ENCODE peak calls at places on chromosomes 13 and 19, in seven cellular contexts. Q is T-helper 1 cell; E is mesothelial cell of epicardium; D is fibroblast of lung; O is NT2/D1; K is AG10803; Z is stimulated activated CD8-positive, alpha-beta memory T cell treated with anti-CD3 and anti-CD28 coated beads, Interleukin-12 subunit alpha, Interleukin-12 subunit beta, amount 100 ng/mL, for 4 hours. J is an unnamed sample.

GRCh38 chr19:29372461-29372860 is 153.3 kb upstream of the VSTM2B start:
- DNase-seq in Q (no peak), Z (no peak), O (no peak), D (no peak), E (no peak), K (no peak), J (no peak)

GRCh38 chr13:27510082-27510481 is 59.7 kb upstream of the MTIF3 start:
- DNase-seq in O (no peak), Z (no peak), K (no peak), E (no peak), D (no peak), Q (no peak), J (no peak)

GRCh38 chr19:54691582-54692293 is 29.0 kb downstream of the LILRB4 start:
- DNase-seq in D (no peak), Q (no peak), O (no peak), Z (no peak), K (no peak), E (no peak), J (no peak)

GRCh38 chr13:90511903-90512302 is 835.6 kb upstream of the MIR17HG start:
- DNase-seq in D (no peak), K (no peak), O (no peak), Q (no peak), E (no peak), Z (no peak), J (no peak)

GRCh38 chr19:35293733-35294309 is 1.9 kb downstream of the MAG start:
- DNase-seq in Z (no peak), O (no peak), K (no peak), E (no peak), D (no peak), Q (no peak), J (no peak)

GRCh38 chr13:110108348-110109139 is 198.4 kb downstream of the COL4A1 start:
- DNase-seq in K (peak; percentile 90), D (peak; percentile 89), O (peak; percentile 78), E (peak; percentile 77), Z (no peak), Q (no peak), J (no peak)

GRCh38 chr13:41490616-41491015 is 33.3 kb downstream of the RGCC start:
- DNase-seq in Z (no peak), D (no peak), E (no peak), K (no peak), O (no peak), Q (no peak), J (no peak)

GRCh38 chr13:111893071-111893606 is 173.8 kb upstream of the SOX1 start:
- DNase-seq in K (no peak), Q (no peak), O (peak; percentile 80), D (no peak), E (peak; percentile 67), Z (no peak), J (peak; percentile 37)

GRCh38 chr19:32256341-32256975 is 89.0 kb upstream of the ZNF507 start:
- DNase-seq in E (no peak), D (no peak), O (no peak), Z (no peak), Q (no peak), K (no peak), J (no peak)